ENCODE peak calls at places on chromosomes 11 and 22, in six cellular contexts. L is neuronal stem cell, S is H9, G is H1, Y is mesendoderm, N is mesenchymal stem cell. Z is an unnamed sample.
A peak's percentile ranks its signal among the peaks of the same experiment; 100 is the strongest.

GRCh38 chr22:44452531-44453420 is 45.3 kb downstream of the RTL6 start:
- DNase-seq in L (no peak), S (no peak), G (no peak), Y (no peak), N (no peak), Z (no peak)

GRCh38 chr11:67303132-67303988 is at the start of gene SSH3:
- DNase-seq in L (peak; percentile 61), S (peak; percentile 84), G (peak; percentile 69), Y (peak; percentile 87), N (peak; percentile 65), Z (peak; percentile 34)

GRCh38 chr22:40325315-40325714 is 21.0 kb upstream of the ADSL start:
- DNase-seq in L (no peak), S (no peak), G (no peak), Y (no peak), N (no peak), Z (no peak)

GRCh38 chr11:111793863-111794262 is 27.7 kb upstream of the PPP2R1B start:
- DNase-seq in L (no peak), S (no peak), G (no peak), Y (no peak), N (no peak), Z (peak; percentile 47)

GRCh38 chr11:67032830-67033555 is 10.1 kb downstream of the SYT12 start:
- DNase-seq in L (no peak), S (no peak), G (no peak), Y (no peak), N (peak; percentile 96), Z (peak; percentile 94)

GRCh38 chr22:45551310-45552016 is 48.8 kb downstream of the FBLN1 start:
- DNase-seq in L (no peak), S (no peak), G (no peak), Y (no peak), N (peak; percentile 74), Z (no peak)

GRCh38 chr22:27720860-27721259 is 80.7 kb downstream of the MN1 start:
- DNase-seq in L (no peak), S (no peak), G (no peak), Y (no peak), N (no peak), Z (no peak)

GRCh38 chr22:30861688-30862552 is 106.7 kb downstream of the MORC2 start:
- DNase-seq in L (no peak), S (peak; percentile 18), G (peak; percentile 35), Y (no peak), N (no peak), Z (no peak)

GRCh38 chr11:57798905-57799559 is 37.4 kb downstream of the CTNND1 start:
- DNase-seq in L (no peak), S (no peak), G (no peak), Y (peak; percentile 46), N (peak; percentile 31), Z (peak; percentile 52)

GRCh38 chr11:59555601-59556114 is 44.3 kb downstream of the OR4D9 start:
- DNase-seq in L (no peak), S (no peak), G (no peak), Y (no peak), N (no peak), Z (no peak)

GRCh38 chr11:64241430-64242153 is 697 bp downstream of the FKBP2 start:
- DNase-seq in L (peak; percentile 99), S (peak; percentile 99), G (peak; percentile 100), Y (peak; percentile 99), N (peak; percentile 99), Z (peak; percentile 99)

GRCh38 chr11:117796456-117797428 is at the start of gene DSCAML1:
- DNase-seq in L (no peak), S (no peak), G (peak; percentile 77), Y (peak; percentile 27), N (no peak), Z (no peak)

GRCh38 chr11:2891901-2892214 is 6.3 kb upstream of the CDKN1C start:
- DNase-seq in L (no peak), S (no peak), G (no peak), Y (no peak), N (no peak), Z (peak; percentile 30)
- H4K8ac ChIP-seq in L (peak overlapping the region; percentile 50), S (no peak overlapping the region), G (peak overlapping the region; percentile 98), Y (no peak overlapping the region), N (peak overlapping the region; percentile 100), Z (peak overlapping the region; percentile 88)

GRCh38 chr11:102268083-102268984 is 49.0 kb upstream of the BIRC3 start:
- DNase-seq in L (peak; percentile 64), S (peak; percentile 97), G (peak; percentile 88), Y (peak; percentile 95), N (peak; percentile 59), Z (peak; percentile 55)
- H2BK120ac ChIP-seq in L (peak overlapping the region; percentile 61), S (no peak overlapping the region), G (no peak overlapping the region), Y (no peak overlapping the region), N (no peak overlapping the region), Z (peak overlapping the region; percentile 46)

GRCh38 chr11:126174816-126175215 is 36.6 kb downstream of the RPUSD4 start:
- DNase-seq in L (no peak), S (no peak), G (no peak), Y (no peak), N (no peak), Z (no peak)

GRCh38 chr11:126172596-126173038 is 38.8 kb downstream of the RPUSD4 start:
- DNase-seq in L (no peak), S (no peak), G (no peak), Y (no peak), N (peak; percentile 15), Z (peak; percentile 53)

GRCh38 chr11:126173257-126173656 is 38.2 kb downstream of the RPUSD4 start:
- DNase-seq in L (no peak), S (no peak), G (no peak), Y (no peak), N (no peak), Z (no peak)

GRCh38 chr11:126176853-126177470 is 34.5 kb downstream of the RPUSD4 start:
- DNase-seq in L (no peak), S (no peak), G (no peak), Y (no peak), N (no peak), Z (no peak)

DNA sequence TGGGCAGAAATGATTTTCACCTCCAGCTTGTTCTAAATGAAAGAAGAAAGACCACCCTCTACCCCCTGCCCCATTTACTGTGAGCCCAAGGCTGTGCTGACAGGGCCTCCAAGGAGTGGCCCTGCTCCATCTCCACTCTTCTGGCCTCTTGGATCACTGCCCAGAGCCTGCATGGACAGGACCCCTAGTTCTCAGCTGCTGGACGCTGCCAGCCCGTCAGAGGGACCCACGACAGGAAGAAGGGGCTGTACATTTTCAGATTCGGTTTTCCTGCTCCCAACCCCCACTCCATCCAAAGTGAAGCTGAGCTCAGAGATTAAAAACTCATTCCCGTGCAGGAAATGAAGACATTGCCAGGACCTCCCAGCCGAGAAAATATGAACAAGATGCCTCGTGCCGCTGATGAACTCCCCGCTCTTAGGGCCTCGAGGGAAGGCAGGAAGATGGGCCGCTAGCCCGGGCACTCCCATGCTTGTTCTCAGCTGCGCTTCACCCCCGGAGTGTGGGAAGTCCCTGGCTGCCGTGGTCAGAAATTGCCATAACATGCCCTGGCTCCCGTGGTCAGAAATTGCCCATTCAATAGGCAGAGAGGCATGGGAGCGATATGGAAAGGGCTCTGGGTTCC is 36.1 kb downstream of the RPUSD4 start:
- DNase-seq in L (no peak), S (no peak), G (no peak), Y (no peak), N (no peak), Z (no peak)
- H3K4me2 ChIP-seq in L (no peak overlapping the region), S (no peak overlapping the region), G (no peak overlapping the region), Y (no peak overlapping the region), N (no peak overlapping the region), Z (no peak overlapping the region)

DNA sequence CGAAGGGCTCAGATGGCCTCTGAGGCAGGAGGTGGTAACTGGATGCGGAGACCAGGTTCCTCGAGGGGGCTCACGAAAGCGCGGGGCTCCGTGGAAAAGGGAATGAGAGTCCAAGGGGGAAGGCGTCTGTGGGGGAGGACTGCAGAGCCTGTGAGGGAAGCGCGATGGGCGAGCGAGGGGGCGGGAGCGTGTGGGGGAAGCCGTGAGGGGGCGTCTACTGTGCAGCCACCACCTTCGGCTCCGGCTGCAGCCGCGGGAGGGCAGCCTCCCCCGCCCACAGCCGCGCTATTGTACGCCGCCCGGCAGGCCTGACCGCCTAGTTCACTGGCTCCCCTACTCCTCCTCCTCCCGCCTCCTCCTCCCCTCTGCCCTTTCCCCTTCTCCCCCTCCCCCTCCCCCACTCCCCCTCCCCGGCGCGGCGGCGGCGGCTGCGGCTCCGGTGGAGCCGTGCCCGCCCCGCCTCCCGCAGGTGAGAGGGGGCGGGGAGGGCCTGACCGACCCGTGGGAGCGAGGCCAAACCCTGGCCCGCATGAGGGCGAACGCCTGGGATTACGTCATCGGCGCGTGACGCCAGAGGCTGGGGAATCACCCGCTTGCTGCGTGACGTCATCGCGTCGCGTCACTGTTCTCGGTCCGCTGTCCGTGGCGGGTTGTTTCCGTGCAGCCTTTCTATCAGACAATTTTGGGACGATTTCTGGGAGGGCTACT is at the start of gene PAK1:
- DNase-seq in L (peak; percentile 90), S (peak; percentile 95), G (peak; percentile 94), Y (peak; percentile 97), N (peak; percentile 87), Z (peak; percentile 86)
- H4K8ac ChIP-seq in L (no peak within 1 kb of the TSS), S (peak within 1 kb of the TSS; percentile 1), G (peak within 1 kb of the TSS; percentile 96), Y (no peak within 1 kb of the TSS), N (peak within 1 kb of the TSS; percentile 81), Z (no peak within 1 kb of the TSS)